ENCODE peak calls at places on chromosomes 13 and 19, in four cellular contexts. O is H9; F is tibial nerve; M is effector memory CD4-positive, alpha-beta T cell. L is an unnamed sample.
A peak's percentile ranks its signal among the peaks of the same experiment; 100 is the strongest.

GRCh38 chr19:11264452-11265176 is 2.3 kb upstream of the DOCK6 start:
- DNase-seq in M (no peak), F (no peak), O (peak; percentile 84), L (no peak)

GRCh38 chr13:44396963-44397580 is 23.4 kb downstream of the SERP2 start:
- DNase-seq in O (no peak), F (no peak), M (no peak), L (no peak)

GRCh38 chr19:45098521-45099464 is 5.8 kb downstream of the PPP1R37 start:
- DNase-seq in F (no peak), M (no peak), O (no peak), L (no peak)

GRCh38 chr19:45767410-45767880 is 1.6 kb downstream of the SIX5 start:
- DNase-seq in M (no peak), O (peak; percentile 77), F (peak; percentile 81), L (no peak)

GRCh38 chr13:76882431-76882830 is 3.8 kb downstream of the KCTD12 start:
- DNase-seq in F (no peak), M (no peak), O (no peak), L (no peak)

GRCh38 chr19:6022570-6023049 is 44.7 kb upstream of the RANBP3 start:
- DNase-seq in O (no peak), F (no peak), M (no peak), L (no peak)

GRCh38 chr19:2259331-2259730 is 3.1 kb upstream of the JSRP1 start:
- DNase-seq in M (no peak), F (no peak), O (no peak), L (no peak)

GRCh38 chr19:15112385-15112784 is 5.2 kb downstream of the SYDE1 start:
- DNase-seq in M (no peak), O (peak; percentile 77), F (no peak), L (no peak)

GRCh38 chr19:19432732-19433131 is 27.3 kb downstream of the GATAD2A start:
- DNase-seq in F (no peak), O (no peak), M (no peak), L (no peak)

GRCh38 chr19:37466277-37466797 is 907 bp downstream of the ZNF569 start:
- DNase-seq in M (no peak), F (no peak), O (no peak), L (no peak)

GRCh38 chr13:68358218-68358817 is 1128.2 kb upstream of the PCDH9 start:
- DNase-seq in F (no peak), M (no peak), O (no peak), L (no peak)

GRCh38 chr19:3642987-3643386 is 16.4 kb upstream of the CACTIN start:
- DNase-seq in M (no peak), O (peak; percentile 73), F (no peak), L (no peak)

GRCh38 chr13:103386341-103386740 is 320.1 kb upstream of the SLC10A2 start:
- DNase-seq in F (no peak), M (no peak), O (no peak), L (no peak)

GRCh38 chr13:109160887-109161669 is 531.7 kb downstream of the MYO16 start:
- DNase-seq in M (no peak), O (no peak), F (no peak), L (no peak)

GRCh38 chr13:71806885-71807284 is 60.1 kb downstream of the DACH1 start:
- DNase-seq in O (no peak), F (no peak), M (no peak), L (no peak)

GRCh38 chr19:19540707-19541515 is 2.8 kb downstream of the CILP2 start:
- DNase-seq in F (no peak), M (peak; percentile 77), O (peak; percentile 99), L (no peak)

GRCh38 chr19:46731007-46731501 is 14.1 kb upstream of the PRKD2 start:
- DNase-seq in M (no peak), F (no peak), O (no peak), L (no peak)

GRCh38 chr13:100535401-100536135 is 53.0 kb downstream of the GGACT start:
- DNase-seq in F (no peak), O (no peak), M (no peak), L (no peak)

GRCh38 chr13:98676239-98676638 is 76.2 kb downstream of the SLC15A1 start:
- DNase-seq in M (no peak), O (no peak), F (no peak), L (no peak)

GRCh38 chr13:100828226-100828625 is 153.6 kb upstream of the TMTC4 start:
- DNase-seq in F (no peak), O (peak; percentile 36), M (no peak), L (no peak)

GRCh38 chr13:77737583-77738200 is 40.2 kb downstream of the SLAIN1 start:
- DNase-seq in F (no peak), O (no peak), M (no peak), L (no peak)

GRCh38 chr19:49150106-49150943 is 4.9 kb downstream of the HRC start:
- DNase-seq in F (peak; percentile 58), M (peak; percentile 37), O (peak; percentile 89), L (no peak)

GRCh38 chr13:99357149-99357596 is 50.0 kb upstream of the GPR183 start:
- DNase-seq in F (no peak), O (no peak), M (no peak), L (no peak)

GRCh38 chr19:55454787-55455243 is 6.6 kb downstream of the ISOC2 start:
- DNase-seq in O (peak; percentile 73), M (no peak), F (no peak), L (no peak)

GRCh38 chr19:956747-957451 is 27.2 kb upstream of the WDR18 start:
- DNase-seq in F (no peak), M (no peak), O (peak; percentile 67), L (no peak)

GRCh38 chr13:30037766-30038165 is 187.3 kb upstream of the UBL3 start:
- DNase-seq in O (no peak), F (no peak), M (no peak), L (no peak)

GRCh38 chr13:91702411-91702810 is 304.0 kb downstream of the GPC5 start:
- DNase-seq in F (no peak), O (no peak), M (no peak), L (no peak)

GRCh38 chr13:74210693-74211393 is 76.6 kb upstream of the KLF12 start:
- DNase-seq in F (no peak), O (no peak), M (no peak), L (no peak)

GRCh38 chr13:110206170-110206569 is 100.8 kb downstream of the COL4A1 start:
- DNase-seq in F (no peak), M (no peak), O (no peak), L (no peak)

GRCh38 chr13:43785681-43786471 is 896 bp downstream of the ENOX1 start:
- DNase-seq in M (no peak), O (peak; percentile 73), F (peak; percentile 51), L (no peak)

GRCh38 chr19:41376241-41376997 is at the start of gene TMEM91:
- DNase-seq in M (no peak), O (peak; percentile 69), F (peak; percentile 45), L (no peak)
- H3K4me1 ChIP-seq in M (no peaks in the 10 kb centered on the region), O (peaks cover 2% of the 10 kb centered on the region), F (peaks cover 6% of the 10 kb centered on the region), L (peaks cover 67% of the 10 kb centered on the region)

GRCh38 chr13:46168341-46168740 is 13.6 kb downstream of the LCP1 start:
- DNase-seq in F (no peak), M (peak; percentile 59), O (no peak), L (no peak)

GRCh38 chr13:46170268-46170667 is 11.7 kb downstream of the LCP1 start:
- DNase-seq in O (peak; percentile 35), M (no peak), F (no peak), L (no peak)

GRCh38 chr13:46170687-46171086 is 11.3 kb downstream of the LCP1 start:
- DNase-seq in M (peak; percentile 34), O (no peak), F (no peak), L (no peak)

GRCh38 chr13:46166947-46167610 is 14.9 kb downstream of the LCP1 start:
- DNase-seq in F (no peak), O (no peak), M (no peak), L (no peak)

GRCh38 chr13:46168818-46169217 is 13.2 kb downstream of the LCP1 start:
- DNase-seq in O (no peak), M (no peak), F (no peak), L (no peak)
- H3K4me1 ChIP-seq in O (no peaks in the 10 kb centered on the region), M (peaks cover 85% of the 10 kb centered on the region), F (peaks cover 19% of the 10 kb centered on the region), L (no peaks in the 10 kb centered on the region)

DNA sequence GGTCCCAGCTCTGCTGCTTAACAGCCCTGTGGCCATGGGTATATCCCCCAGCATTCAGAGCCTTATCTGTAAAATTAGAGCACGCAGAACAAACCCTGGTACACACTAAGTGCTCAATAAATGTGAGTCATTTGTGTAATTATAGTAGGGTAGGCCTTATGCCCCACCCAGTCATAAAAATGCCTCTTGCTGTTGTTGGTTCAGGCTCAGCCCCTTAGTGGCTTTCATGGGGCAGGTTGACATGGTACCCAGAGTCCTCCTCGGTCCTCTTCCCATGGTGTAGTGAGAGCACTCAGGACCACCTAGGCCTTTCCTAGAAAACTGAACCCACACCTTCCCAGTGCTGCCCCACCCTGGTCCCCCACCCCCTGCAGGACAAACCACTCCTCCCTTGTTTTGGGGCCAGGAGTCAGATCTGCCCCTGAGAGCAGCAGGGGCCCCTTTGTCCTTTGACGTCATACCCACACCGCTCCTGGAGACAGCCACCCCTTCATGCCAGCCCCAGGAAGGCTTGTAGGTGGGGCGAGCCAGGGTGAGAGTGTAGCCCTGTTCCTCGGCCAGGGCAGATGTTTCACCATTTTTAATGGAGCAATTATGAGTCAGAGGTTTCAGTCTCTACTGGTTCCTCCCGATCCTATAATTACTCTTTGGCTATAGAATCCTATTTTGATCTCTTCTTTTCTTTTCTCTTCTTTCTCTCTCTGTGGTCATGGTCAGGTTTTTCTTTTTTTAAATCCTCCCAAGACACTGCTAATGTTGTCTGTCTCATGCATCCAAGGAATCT is 36.8 kb downstream of the ACTN4 start:
- DNase-seq in M (no peak), O (peak; percentile 46), F (peak; percentile 43), L (no peak)
- H3K4me1 ChIP-seq in M (peaks cover 75% of the 10 kb centered on the region), O (peaks cover 15% of the 10 kb centered on the region), F (peaks cover 59% of the 10 kb centered on the region), L (peaks cover 50% of the 10 kb centered on the region)

GRCh38 chr19:18280247-18281081 is 958 bp downstream of the JUND start:
- DNase-seq in O (peak; percentile 60), M (peak; percentile 77), F (peak; percentile 79), L (peak; percentile 52)

GRCh38 chr19:18282788-18283141 is 1.3 kb upstream of the JUND start:
- DNase-seq in M (no peak), O (no peak), F (no peak), L (no peak)

GRCh38 chr19:18282021-18282787 is 782 bp upstream of the JUND start:
- DNase-seq in M (no peak), O (no peak), F (no peak), L (peak; percentile 78)

GRCh38 chr19:18279516-18280246 is 1.7 kb downstream of the JUND start:
- DNase-seq in M (peak; percentile 85), O (peak; percentile 94), F (peak; percentile 87), L (peak; percentile 67)

DNA sequence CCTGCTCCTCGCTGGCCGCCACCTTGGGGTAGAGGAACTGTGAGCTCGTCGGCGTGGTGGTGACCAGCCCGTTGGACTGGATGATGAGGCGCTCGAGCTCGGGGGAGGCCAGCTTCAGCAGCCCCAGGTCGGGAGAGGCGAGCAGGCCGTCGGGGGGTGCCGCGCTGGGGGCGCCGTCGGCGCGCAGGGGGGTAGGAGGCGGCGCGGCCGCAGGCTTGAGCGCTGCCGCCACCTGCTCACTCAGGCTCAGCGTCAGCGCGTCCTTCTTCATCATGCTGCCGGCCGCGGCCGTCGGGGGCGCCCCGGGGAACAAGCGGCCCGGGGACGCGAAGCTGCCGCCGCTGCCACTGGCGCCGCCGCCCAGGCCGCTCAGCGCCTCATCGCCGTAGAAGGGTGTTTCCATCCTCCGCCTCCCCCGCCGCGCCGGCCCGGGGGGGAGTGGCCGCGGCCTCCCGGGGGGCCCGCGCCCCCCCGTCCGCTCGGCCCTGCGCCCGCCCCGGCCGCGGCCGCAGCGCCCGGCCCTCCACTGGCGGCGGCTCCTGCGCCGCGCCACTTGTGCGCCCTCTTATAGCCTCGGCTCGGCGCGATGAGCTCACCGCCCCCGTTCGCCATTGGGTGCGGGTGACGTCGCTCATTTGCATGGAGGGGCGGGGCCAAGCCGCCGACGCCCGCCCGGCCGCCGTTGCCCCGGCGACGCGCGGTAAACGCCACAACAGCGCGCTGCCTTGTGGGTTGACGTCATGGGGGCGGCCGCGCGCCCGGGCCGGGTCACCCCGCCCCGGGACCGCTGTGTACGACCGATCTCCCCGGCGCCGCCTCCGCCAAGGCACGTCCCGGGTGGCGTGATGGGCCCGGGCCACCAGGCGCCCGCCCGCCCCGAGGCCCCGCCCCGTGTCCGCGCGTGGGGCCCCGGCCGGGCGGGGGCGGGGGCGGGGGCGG is at the start of gene JUND:
- DNase-seq in O (peak; percentile 97), F (peak; percentile 98), M (peak; percentile 98), L (peak; percentile 85)
- H3K4me1 ChIP-seq in O (no peaks in the 10 kb centered on the region), F (peaks cover 49% of the 10 kb centered on the region), M (peaks cover 32% of the 10 kb centered on the region), L (peaks cover 16% of the 10 kb centered on the region)

L was measured in esophagus squamous epithelium.